ENCODE peak calls at places on chromosomes 6 and 20, in five cellular contexts. One of them, this sample, is unnamed.

GRCh38 chr20:478949-479429 is 16.7 kb upstream of the TBC1D20 start:
- DNase-seq in tibial nerve: peak; percentile 63
- DNase-seq in prostate gland: peak; percentile 39
- DNase-seq in transverse colon: no peak
- DNase-seq in HCT116: peak; percentile 41
- DNase-seq in this sample: peak; percentile 86

GRCh38 chr6:129138739-129139405 is 255.9 kb downstream of the LAMA2 start:
- DNase-seq in tibial nerve: peak; percentile 50
- DNase-seq in prostate gland: no peak
- DNase-seq in HCT116: no peak
- DNase-seq in transverse colon: no peak
- DNase-seq in this sample: no peak

GRCh38 chr20:2693996-2694471 is 1.5 kb downstream of the EBF4 start:
- DNase-seq in HCT116: no peak
- DNase-seq in transverse colon: no peak
- DNase-seq in tibial nerve: no peak
- DNase-seq in prostate gland: no peak
- DNase-seq in this sample: no peak

GRCh38 chr20:1281279-1282057 is 15.4 kb downstream of the SNPH start:
- DNase-seq in tibial nerve: no peak
- DNase-seq in HCT116: no peak
- DNase-seq in transverse colon: no peak
- DNase-seq in prostate gland: no peak
- DNase-seq in this sample: no peak

GRCh38 chr6:86686496-86686895 is 250.8 kb upstream of the HTR1E start:
- DNase-seq in tibial nerve: no peak
- DNase-seq in HCT116: no peak
- DNase-seq in prostate gland: no peak
- DNase-seq in transverse colon: no peak
- DNase-seq in this sample: no peak

GRCh38 chr6:108944707-108945685 is 96.8 kb downstream of the ARMC2 start:
- DNase-seq in HCT116: no peak
- DNase-seq in tibial nerve: peak; percentile 58
- DNase-seq in prostate gland: peak; percentile 63
- DNase-seq in transverse colon: no peak
- DNase-seq in this sample: no peak

GRCh38 chr20:4509825-4510522 is 211.7 kb upstream of the PRND start:
- DNase-seq in transverse colon: no peak
- DNase-seq in prostate gland: no peak
- DNase-seq in HCT116: no peak
- DNase-seq in tibial nerve: no peak
- DNase-seq in this sample: no peak

GRCh38 chr6:22248513-22249308 is 48.1 kb downstream of the PRL start:
- DNase-seq in HCT116: no peak
- DNase-seq in prostate gland: no peak
- DNase-seq in tibial nerve: no peak
- DNase-seq in transverse colon: no peak
- DNase-seq in this sample: no peak

GRCh38 chr6:150143521-150144293 is 863 bp downstream of the PPP1R14C start:
- DNase-seq in prostate gland: no peak
- DNase-seq in HCT116: no peak
- DNase-seq in transverse colon: peak; percentile 38
- DNase-seq in tibial nerve: no peak
- DNase-seq in this sample: no peak

GRCh38 chr20:63696311-63696627 is 183 bp upstream of the TNFRSF6B start:
- DNase-seq in HCT116: peak; percentile 40
- DNase-seq in prostate gland: no peak
- DNase-seq in transverse colon: peak; percentile 60
- DNase-seq in tibial nerve: no peak
- DNase-seq in this sample: no peak

GRCh38 chr20:37680420-37680819 is 13.4 kb upstream of the CTNNBL1 start:
- DNase-seq in transverse colon: no peak
- DNase-seq in prostate gland: no peak
- DNase-seq in HCT116: no peak
- DNase-seq in tibial nerve: no peak
- DNase-seq in this sample: no peak

GRCh38 chr6:33903579-33903978 is 99.8 kb upstream of the MLN start:
- DNase-seq in tibial nerve: no peak
- DNase-seq in transverse colon: no peak
- DNase-seq in prostate gland: no peak
- DNase-seq in HCT116: no peak
- DNase-seq in this sample: no peak

GRCh38 chr6:46832816-46833215 is 39.6 kb downstream of the MEP1A start:
- DNase-seq in HCT116: no peak
- DNase-seq in prostate gland: no peak
- DNase-seq in tibial nerve: no peak
- DNase-seq in transverse colon: no peak
- DNase-seq in this sample: no peak

GRCh38 chr6:2688416-2689064 is 62.2 kb downstream of the MYLK4 start:
- DNase-seq in HCT116: no peak
- DNase-seq in transverse colon: no peak
- DNase-seq in prostate gland: no peak
- DNase-seq in tibial nerve: no peak
- DNase-seq in this sample: no peak

GRCh38 chr20:51303731-51304670 is 238.5 kb downstream of the NFATC2 start:
- DNase-seq in HCT116: no peak
- DNase-seq in prostate gland: no peak
- DNase-seq in transverse colon: no peak
- DNase-seq in tibial nerve: no peak
- DNase-seq in this sample: no peak

GRCh38 chr20:4444404-4444803 is 277.3 kb upstream of the PRND start:
- DNase-seq in tibial nerve: no peak
- DNase-seq in HCT116: no peak
- DNase-seq in prostate gland: no peak
- DNase-seq in transverse colon: no peak
- DNase-seq in this sample: no peak

GRCh38 chr6:39059496-39060310 is 11.1 kb downstream of the GLP1R start:
- DNase-seq in tibial nerve: no peak
- DNase-seq in transverse colon: no peak
- DNase-seq in HCT116: no peak
- DNase-seq in prostate gland: no peak
- DNase-seq in this sample: no peak

GRCh38 chr6:24004659-24005058 is 121.4 kb upstream of the NRSN1 start:
- DNase-seq in prostate gland: no peak
- DNase-seq in HCT116: no peak
- DNase-seq in transverse colon: no peak
- DNase-seq in tibial nerve: no peak
- DNase-seq in this sample: no peak

GRCh38 chr6:125170376-125170775 is 16.8 kb downstream of the TPD52L1 start:
- DNase-seq in HCT116: no peak
- DNase-seq in transverse colon: no peak
- DNase-seq in prostate gland: no peak
- DNase-seq in tibial nerve: no peak
- DNase-seq in this sample: no peak

GRCh38 chr6:116386581-116387299 is 16.0 kb downstream of the DSE start:
- DNase-seq in transverse colon: no peak
- DNase-seq in prostate gland: no peak
- DNase-seq in tibial nerve: no peak
- DNase-seq in HCT116: peak; percentile 49
- DNase-seq in this sample: no peak

GRCh38 chr6:125828476-125829039 is 37.8 kb downstream of the NCOA7 start:
- DNase-seq in prostate gland: no peak
- DNase-seq in transverse colon: no peak
- DNase-seq in tibial nerve: no peak
- DNase-seq in HCT116: no peak
- DNase-seq in this sample: no peak

GRCh38 chr6:34597605-34598353 is 41.6 kb upstream of the SPDEF start:
- DNase-seq in transverse colon: no peak
- DNase-seq in HCT116: no peak
- DNase-seq in tibial nerve: no peak
- DNase-seq in prostate gland: peak; percentile 79
- DNase-seq in this sample: no peak

GRCh38 chr20:53939554-53940355 is 130.6 kb downstream of the BCAS1 start:
- DNase-seq in tibial nerve: peak; percentile 97
- DNase-seq in HCT116: peak; percentile 88
- DNase-seq in transverse colon: peak; percentile 97
- DNase-seq in prostate gland: peak; percentile 92
- DNase-seq in this sample: peak; percentile 81

GRCh38 chr20:53937929-53938367 is 132.4 kb downstream of the BCAS1 start:
- DNase-seq in transverse colon: no peak
- DNase-seq in HCT116: no peak
- DNase-seq in prostate gland: no peak
- DNase-seq in tibial nerve: no peak
- DNase-seq in this sample: no peak

GRCh38 chr20:53935353-53936084 is 134.9 kb downstream of the BCAS1 start:
- DNase-seq in tibial nerve: no peak
- DNase-seq in transverse colon: no peak
- DNase-seq in HCT116: no peak
- DNase-seq in prostate gland: no peak
- DNase-seq in this sample: no peak

GRCh38 chr20:53938739-53939138 is 131.7 kb downstream of the BCAS1 start:
- DNase-seq in prostate gland: no peak
- DNase-seq in tibial nerve: no peak
- DNase-seq in transverse colon: no peak
- DNase-seq in HCT116: no peak
- DNase-seq in this sample: no peak

DNA sequence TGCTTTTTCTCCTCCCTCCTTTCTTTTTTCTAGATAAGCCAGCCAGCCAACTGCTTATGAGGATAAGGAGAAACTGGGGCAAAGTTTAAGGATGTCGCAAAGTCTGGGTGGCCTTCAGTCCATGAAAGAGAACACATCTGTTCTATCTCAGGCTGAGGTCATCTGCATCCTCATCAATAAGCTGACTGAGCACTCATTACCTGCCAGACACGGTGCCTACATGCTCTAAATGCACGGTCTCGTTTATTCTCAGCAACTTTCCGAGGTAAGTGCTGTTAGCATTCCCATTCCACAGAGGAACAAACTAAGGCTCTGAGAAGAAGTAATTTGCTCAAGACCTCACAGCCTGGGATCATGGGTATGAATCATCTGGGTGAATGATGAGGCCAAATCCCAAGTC is 133.1 kb downstream of the BCAS1 start:
- DNase-seq in tibial nerve: no peak
- DNase-seq in transverse colon: no peak
- DNase-seq in prostate gland: no peak
- DNase-seq in HCT116: no peak
- DNase-seq in this sample: no peak
- H3K4me1 ChIP-seq in tibial nerve: peaks cover 43% of the 10 kb centered on the region
- H3K4me1 ChIP-seq in transverse colon: peaks cover 60% of the 10 kb centered on the region
- H3K4me1 ChIP-seq in prostate gland: peaks cover 2% of the 10 kb centered on the region
- H3K4me1 ChIP-seq in HCT116: no peaks in the 10 kb centered on the region
- H3K4me1 ChIP-seq in this sample: peaks cover 22% of the 10 kb centered on the region

DNA sequence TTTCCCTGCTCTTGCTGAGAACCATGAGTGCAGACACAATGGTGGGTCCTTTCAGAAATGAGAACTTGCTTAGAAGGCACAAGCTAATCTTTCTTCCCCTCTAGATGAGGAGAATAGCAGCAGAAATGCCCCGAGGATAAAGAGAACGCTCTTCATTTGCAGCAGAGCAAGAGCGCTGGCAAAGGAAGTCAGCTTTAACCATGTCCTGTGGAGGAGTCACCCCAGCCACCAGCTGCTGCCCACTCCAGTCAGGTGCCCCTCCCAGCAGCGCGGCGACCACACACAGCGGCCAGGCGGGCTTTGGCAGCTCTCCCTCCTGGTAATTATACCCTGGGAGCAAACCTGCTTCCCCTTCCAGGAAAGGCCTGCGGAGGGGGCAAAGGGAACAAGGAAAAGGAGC is 42.4 kb upstream of the EMILIN3 start:
- DNase-seq in HCT116: no peak
- DNase-seq in tibial nerve: no peak
- DNase-seq in transverse colon: no peak
- DNase-seq in prostate gland: no peak
- DNase-seq in this sample: no peak
- H3K27ac ChIP-seq in HCT116: no peak overlapping the region
- H3K27ac ChIP-seq in tibial nerve: no peak overlapping the region
- H3K27ac ChIP-seq in transverse colon: no peak overlapping the region
- H3K27ac ChIP-seq in prostate gland: no peak overlapping the region
- H3K27ac ChIP-seq in this sample: no peak overlapping the region

GRCh38 chr6:4687656-4687988 is 88.6 kb upstream of the CDYL start:
- DNase-seq in tibial nerve: no peak
- DNase-seq in prostate gland: no peak
- DNase-seq in HCT116: no peak
- DNase-seq in transverse colon: no peak
- DNase-seq in this sample: no peak

GRCh38 chr6:4693158-4693557 is 83.0 kb upstream of the CDYL start:
- DNase-seq in transverse colon: no peak
- DNase-seq in tibial nerve: no peak
- DNase-seq in HCT116: no peak
- DNase-seq in prostate gland: no peak
- DNase-seq in this sample: no peak

GRCh38 chr6:4693566-4693965 is 82.6 kb upstream of the CDYL start:
- DNase-seq in transverse colon: no peak
- DNase-seq in HCT116: no peak
- DNase-seq in tibial nerve: no peak
- DNase-seq in prostate gland: no peak
- DNase-seq in this sample: no peak

GRCh38 chr6:4692664-4693063 is 83.5 kb upstream of the CDYL start:
- DNase-seq in HCT116: no peak
- DNase-seq in tibial nerve: no peak
- DNase-seq in transverse colon: no peak
- DNase-seq in prostate gland: no peak
- DNase-seq in this sample: no peak

GRCh38 chr6:4687989-4688947 is 87.9 kb upstream of the CDYL start:
- DNase-seq in HCT116: peak; percentile 53
- DNase-seq in prostate gland: no peak
- DNase-seq in transverse colon: no peak
- DNase-seq in tibial nerve: peak; percentile 30
- DNase-seq in this sample: no peak
- H3K4me3 ChIP-seq in HCT116: peak overlapping the region; percentile 7
- H3K4me3 ChIP-seq in prostate gland: no peak overlapping the region
- H3K4me3 ChIP-seq in transverse colon: no peak overlapping the region
- H3K4me3 ChIP-seq in tibial nerve: no peak overlapping the region
- H3K4me3 ChIP-seq in this sample: no peak overlapping the region

DNA sequence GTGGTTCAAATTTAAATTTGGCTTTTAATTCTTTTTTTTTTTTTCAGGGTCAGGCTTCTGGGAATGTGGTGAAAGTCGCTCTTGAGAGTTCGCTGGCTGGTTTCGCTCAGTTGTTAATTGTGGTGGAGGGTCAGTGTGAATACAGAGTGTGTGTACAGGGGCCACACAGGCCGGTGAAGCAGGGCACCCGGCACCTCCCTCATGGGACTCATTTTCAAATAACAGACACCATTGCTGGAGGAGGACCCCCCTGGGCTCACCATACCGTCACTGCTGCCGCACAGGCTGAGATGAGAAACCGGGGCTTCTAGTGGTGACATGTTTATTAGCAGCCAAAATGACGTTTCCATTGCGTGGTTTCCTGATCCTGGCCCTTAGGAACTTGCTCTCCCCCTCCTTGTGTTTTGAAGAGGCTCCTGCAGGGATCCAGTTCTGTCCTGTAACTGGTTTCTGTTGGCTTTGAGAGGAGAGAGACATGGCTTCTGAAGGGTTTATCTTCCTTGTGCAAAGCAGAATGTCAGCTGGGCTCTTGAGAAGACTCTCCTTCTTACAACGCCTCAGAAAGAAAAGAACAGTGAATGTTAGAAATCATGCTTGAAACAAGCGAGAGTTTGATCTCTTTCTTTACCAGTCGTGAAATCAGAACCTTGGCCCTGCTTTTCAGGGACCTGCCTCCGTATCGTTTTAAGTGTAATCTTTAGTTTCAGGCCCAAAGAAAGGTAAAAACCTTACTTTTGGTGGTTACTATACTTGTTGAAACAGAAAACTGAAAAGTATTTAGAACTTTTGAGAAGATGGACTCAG is 37.8 kb downstream of the DUSP22 start:
- DNase-seq in tibial nerve: no peak
- DNase-seq in HCT116: no peak
- DNase-seq in prostate gland: no peak
- DNase-seq in transverse colon: no peak
- DNase-seq in this sample: no peak
- H3K4me1 ChIP-seq in tibial nerve: peaks cover 9% of the 10 kb centered on the region
- H3K4me1 ChIP-seq in HCT116: no peaks in the 10 kb centered on the region
- H3K4me1 ChIP-seq in prostate gland: no peaks in the 10 kb centered on the region
- H3K4me1 ChIP-seq in transverse colon: peaks cover 43% of the 10 kb centered on the region
- H3K4me1 ChIP-seq in this sample: peaks cover 14% of the 10 kb centered on the region

GRCh38 chr6:90384720-90385119 is 88.1 kb upstream of the BACH2 start:
- DNase-seq in prostate gland: no peak
- DNase-seq in transverse colon: no peak
- DNase-seq in tibial nerve: no peak
- DNase-seq in HCT116: no peak
- DNase-seq in this sample: no peak
- H3K27ac ChIP-seq in prostate gland: no peak overlapping the region
- H3K27ac ChIP-seq in transverse colon: no peak overlapping the region
- H3K27ac ChIP-seq in tibial nerve: no peak overlapping the region
- H3K27ac ChIP-seq in HCT116: no peak overlapping the region
- H3K27ac ChIP-seq in this sample: no peak overlapping the region